ENCODE peak calls at places on chromosomes 4 and X, in five cellular contexts. I, N, K, L and C are unnamed samples.
A peak's percentile ranks its signal among the peaks of the same experiment; 100 is the strongest.

GRCh38 chr4:3418029-3418762 is 23.6 kb upstream of the HGFAC start:
- DNase-seq in N (no peak), I (no peak), L (peak; percentile 70), K (no peak), C (peak; percentile 7)

GRCh38 chr4:48445704-48446103 is 37.4 kb upstream of the SLC10A4 start:
- DNase-seq in I (no peak), K (no peak), N (no peak), L (no peak), C (no peak)

GRCh38 chr4:144709793-144710525 is 64.0 kb downstream of the HHIP start:
- DNase-seq in I (no peak), L (no peak), N (no peak), K (no peak), C (no peak)

GRCh38 chr4:81724925-81725329 is 253.2 kb upstream of the RASGEF1B start:
- DNase-seq in L (peak; percentile 69), K (no peak), I (peak; percentile 22), N (no peak), C (no peak)

GRCh38 chr4:113760852-113761681 is 471 bp downstream of the CAMK2D start:
- DNase-seq in L (peak; percentile 89), N (peak; percentile 67), K (peak; percentile 33), I (peak; percentile 82), C (peak; percentile 80)

GRCh38 chr4:15451866-15452765 is 17.6 kb upstream of the CC2D2A start:
- DNase-seq in L (no peak), N (no peak), I (no peak), K (no peak), C (no peak)

GRCh38 chr4:96194993-96195392 is 355.1 kb downstream of the PDHA2 start:
- DNase-seq in N (no peak), K (no peak), L (no peak), I (no peak), C (no peak)

GRCh38 chrX:41457618-41458192 is 10.6 kb downstream of the NYX start:
- DNase-seq in N (no peak), K (no peak), L (no peak), I (no peak), C (peak; percentile 23)

GRCh38 chr4:69485130-69485529 is 10.6 kb downstream of the UGT2B4 start:
- DNase-seq in L (no peak), N (no peak), I (no peak), K (no peak), C (no peak)

GRCh38 chr4:57114973-57115372 is 4.8 kb upstream of the IGFBP7 start:
- DNase-seq in K (no peak), I (no peak), L (no peak), N (no peak), C (no peak)

GRCh38 chrX:1661048-1661921 is 46.4 kb downstream of the ASMT start:
- DNase-seq in I (peak; percentile 93), K (no peak), L (peak; percentile 72), N (peak; percentile 9), C (peak; percentile 72)

GRCh38 chr4:81712714-81713113 is 241.0 kb upstream of the RASGEF1B start:
- DNase-seq in I (no peak), N (no peak), L (no peak), K (no peak), C (no peak)

GRCh38 chr4:86895692-86896488 is 3.7 kb upstream of the C4orf36 start:
- DNase-seq in N (peak; percentile 58), L (no peak), I (peak; percentile 27), K (no peak), C (peak; percentile 24)

GRCh38 chrX:152988536-152989291 is 5.2 kb downstream of the PNMA5 start:
- DNase-seq in K (no peak), I (no peak), N (no peak), L (no peak), C (no peak)

GRCh38 chrX:56995271-56995994 is at the start of gene SPIN3:
- DNase-seq in K (peak; percentile 22), I (peak; percentile 90), L (peak; percentile 88), N (peak; percentile 79), C (peak; percentile 76)
- H3K27ac ChIP-seq in K (peak within 1 kb of the TSS; percentile 63), I (peak within 1 kb of the TSS; percentile 59), L (peak within 1 kb of the TSS; percentile 80), N (peak within 1 kb of the TSS; percentile 75), C (peak within 1 kb of the TSS; percentile 36)

GRCh38 chrX:4322916-4323315 is 609.5 kb upstream of the PRKX start:
- DNase-seq in I (no peak), K (no peak), N (no peak), L (no peak), C (no peak)
- H3K9me3 ChIP-seq in I (no peaks in the 10 kb centered on the region), K (no peaks in the 10 kb centered on the region), N (no peaks in the 10 kb centered on the region), L (no peaks in the 10 kb centered on the region), C (no peaks in the 10 kb centered on the region)

DNA sequence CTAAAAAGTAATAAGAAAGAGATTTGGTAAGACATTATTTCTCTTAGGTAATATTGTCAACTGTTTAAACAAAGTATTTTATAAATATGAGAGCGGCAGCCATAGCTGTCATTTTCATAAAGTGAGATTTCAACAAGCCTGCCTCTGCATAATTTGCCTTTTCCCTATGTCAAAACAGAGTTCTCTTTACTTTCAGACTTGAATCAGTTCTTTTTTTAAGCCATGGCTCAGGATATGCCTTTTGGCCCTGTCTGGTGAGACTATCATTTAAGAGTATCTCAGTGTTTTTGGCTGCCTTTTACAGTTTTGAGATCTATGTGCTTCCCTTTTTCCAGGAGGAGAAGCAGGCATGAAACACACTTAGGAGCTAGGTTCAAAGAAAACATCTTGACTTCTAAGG is 7.5 kb upstream of the GUCY1A1 start:
- DNase-seq in N (no peak), L (no peak), K (no peak), I (no peak), C (no peak)
- H3K27ac ChIP-seq in N (no peak overlapping the region), L (no peak overlapping the region), K (peak overlapping the region; percentile 33), I (no peak overlapping the region), C (no peak overlapping the region)

GRCh38 chrX:140507223-140507981 is 2.5 kb upstream of the SOX3 start:
- DNase-seq in K (no peak), N (no peak), L (no peak), I (no peak), C (no peak)
- H3K9me3 ChIP-seq in K (no peaks in the 10 kb centered on the region), N (no peaks in the 10 kb centered on the region), L (no peaks in the 10 kb centered on the region), I (no peaks in the 10 kb centered on the region), C (peaks cover 8% of the 10 kb centered on the region)

DNA sequence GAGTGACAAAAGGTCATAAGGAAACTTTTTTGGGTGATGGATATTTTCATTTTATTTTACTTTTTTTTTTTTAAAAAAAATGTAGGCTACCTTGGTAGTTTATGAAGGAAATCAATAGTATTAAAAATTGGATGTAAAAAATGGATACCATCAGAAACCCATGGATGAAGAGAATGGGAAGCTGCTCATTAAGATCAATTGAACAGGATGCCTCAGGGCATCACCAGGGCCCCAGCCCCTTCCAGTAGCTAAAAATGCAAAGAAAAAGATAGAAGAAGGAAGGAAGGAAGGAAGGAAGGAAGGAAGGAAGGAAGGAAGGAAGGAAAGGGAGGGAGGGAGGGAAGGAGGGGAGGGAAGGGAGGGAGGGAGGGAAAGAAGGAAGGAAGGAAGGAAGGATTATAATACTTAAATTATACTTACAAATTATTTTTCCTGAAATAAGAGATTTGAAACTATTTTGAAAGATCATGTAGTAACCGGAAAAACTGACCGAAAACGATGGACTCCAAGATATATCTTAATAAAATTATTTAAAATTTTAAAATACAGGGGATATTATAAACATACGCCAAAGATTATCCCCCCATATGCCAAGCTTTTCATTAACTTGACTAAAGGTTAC is 24.1 kb downstream of the OSTC start:
- DNase-seq in N (no peak), L (no peak), I (no peak), K (no peak), C (no peak)
- H3K27ac ChIP-seq in N (no peak overlapping the region), L (no peak overlapping the region), I (no peak overlapping the region), K (no peak overlapping the region), C (no peak overlapping the region)

GRCh38 chrX:40047485-40047884 is 50.3 kb downstream of the BCOR start:
- DNase-seq in I (no peak), K (no peak), L (no peak), N (no peak), C (no peak)

GRCh38 chrX:40049084-40049641 is 48.6 kb downstream of the BCOR start:
- DNase-seq in L (no peak), I (no peak), K (no peak), N (no peak), C (no peak)

GRCh38 chrX:40055495-40055894 is 42.3 kb downstream of the BCOR start:
- DNase-seq in I (no peak), L (no peak), K (no peak), N (no peak), C (no peak)

GRCh38 chrX:40054793-40055192 is 43.0 kb downstream of the BCOR start:
- DNase-seq in I (no peak), L (no peak), K (no peak), N (no peak), C (no peak)

DNA sequence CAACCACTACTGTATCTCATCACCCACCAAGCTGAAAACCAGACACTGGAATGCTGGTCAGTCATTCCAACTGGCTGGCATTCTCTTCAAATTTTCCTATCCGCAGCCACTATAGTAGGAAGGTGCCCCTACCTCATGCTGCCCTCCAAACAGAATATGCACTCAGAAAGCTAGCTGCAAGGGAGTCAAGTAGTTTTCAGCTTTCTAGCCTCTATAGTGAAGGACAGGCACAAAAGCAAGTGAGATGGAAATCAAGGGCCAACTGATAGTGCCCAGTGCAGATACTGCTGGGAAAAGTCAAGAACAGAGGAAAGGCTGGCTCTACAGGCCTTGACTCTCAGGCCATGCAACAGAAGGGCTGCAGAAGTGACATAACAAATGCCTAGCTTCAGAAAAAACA is 47.2 kb downstream of the BCOR start:
- DNase-seq in L (no peak), I (no peak), N (no peak), K (no peak), C (no peak)
- H3K9me3 ChIP-seq in L (peaks cover 25% of the 10 kb centered on the region), I (no peaks in the 10 kb centered on the region), N (no peaks in the 10 kb centered on the region), K (peaks cover 7% of the 10 kb centered on the region), C (peaks cover 35% of the 10 kb centered on the region)

GRCh38 chrX:125327891-125328290 is 8.2 kb downstream of the TEX13C start:
- DNase-seq in I (no peak), K (no peak), L (no peak), N (no peak), C (no peak)

GRCh38 chrX:125322431-125322830 is 2.8 kb downstream of the TEX13C start:
- DNase-seq in I (no peak), K (no peak), L (no peak), N (no peak), C (no peak)

GRCh38 chrX:125326599-125326998 is 6.9 kb downstream of the TEX13C start:
- DNase-seq in K (no peak), L (no peak), N (no peak), I (no peak), C (no peak)
- H3K27ac ChIP-seq in K (no peak overlapping the region), L (no peak overlapping the region), N (no peak overlapping the region), I (no peak overlapping the region), C (no peak overlapping the region)

GRCh38 chr4:88280228-88280795 is 4.0 kb downstream of the PPM1K start:
- DNase-seq in L (no peak), K (no peak), N (no peak), I (no peak), C (no peak)
- H3K9me3 ChIP-seq in L (no peaks in the 10 kb centered on the region), K (no peaks in the 10 kb centered on the region), N (no peaks in the 10 kb centered on the region), I (no peaks in the 10 kb centered on the region), C (no peaks in the 10 kb centered on the region)

DNA sequence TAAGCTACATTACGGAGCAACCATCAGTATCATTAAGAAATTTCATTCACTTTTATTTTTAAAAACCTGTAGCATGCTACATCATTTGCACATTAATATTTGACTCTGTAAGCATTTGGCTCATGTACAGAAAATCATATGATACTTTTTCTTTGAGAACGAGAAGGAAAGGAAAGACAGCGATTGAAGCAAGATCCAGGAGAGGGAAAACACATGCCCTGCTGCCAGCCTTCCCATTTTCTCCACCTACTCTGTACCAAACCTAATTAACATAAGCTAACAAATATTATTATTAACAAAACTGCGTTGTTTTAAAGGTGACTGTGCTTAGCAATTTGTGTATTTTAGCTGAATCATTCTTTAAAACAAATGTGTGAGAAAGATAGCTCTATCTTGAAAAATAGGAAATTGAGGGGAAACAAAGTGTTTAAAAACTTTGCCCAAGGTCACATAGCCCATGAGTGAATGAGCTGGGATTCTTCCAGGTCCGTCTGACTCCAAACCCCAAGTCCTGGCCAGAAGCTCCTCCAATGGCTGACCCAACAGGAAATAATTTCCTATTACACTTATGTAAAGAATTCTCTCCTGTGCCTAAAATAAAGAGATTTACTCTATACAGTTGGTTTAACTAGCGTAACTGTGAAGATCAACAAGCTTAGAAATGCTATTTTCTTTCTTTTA is 287.4 kb downstream of the ARHGAP24 start:
- DNase-seq in I (peak; percentile 36), N (no peak), K (no peak), L (no peak), C (no peak)
- H3K27ac ChIP-seq in I (peak overlapping the region; percentile 33), N (no peak overlapping the region), K (peak overlapping the region; percentile 13), L (no peak overlapping the region), C (no peak overlapping the region)